ENCODE peak calls at places on chromosomes 6 and 20, in seven cellular contexts. Q, D, Y, W, M, U and N are unnamed samples.

GRCh38 chr20:12577213-12577612 is 431.6 kb upstream of the SPTLC3 start:
- DNase-seq in Y (no peak), U (no peak), D (no peak), W (no peak), M (no peak), Q (no peak), N (no peak)

GRCh38 chr6:35036828-35037095 is 104.4 kb downstream of the TCP11 start:
- DNase-seq in Q (no peak), M (no peak), Y (no peak), U (no peak), W (no peak), D (no peak), N (no peak)

GRCh38 chr6:161216616-161217205 is 57.1 kb downstream of the AGPAT4 start:
- DNase-seq in W (no peak), M (no peak), D (no peak), Y (no peak), U (no peak), Q (no peak), N (no peak)

GRCh38 chr6:83868639-83869038 is 9.2 kb downstream of the CYB5R4 start:
- DNase-seq in W (no peak), M (no peak), D (peak; percentile 77), Y (no peak), Q (no peak), U (peak; percentile 15), N (no peak)

GRCh38 chr6:71727632-71728294 is 158.6 kb upstream of the RIMS1 start:
- DNase-seq in M (no peak), Q (peak; percentile 29), Y (no peak), D (no peak), W (no peak), U (no peak), N (no peak)

GRCh38 chr20:17570347-17571152 is 675 bp downstream of the DSTN start:
- DNase-seq in W (peak; percentile 64), Y (peak; percentile 48), M (peak; percentile 64), Q (peak; percentile 79), D (peak; percentile 33), U (peak; percentile 67), N (peak; percentile 64)

GRCh38 chr6:4374231-4374630 is 238.9 kb upstream of the ECI2 start:
- DNase-seq in Q (no peak), M (no peak), Y (no peak), W (no peak), D (no peak), U (no peak), N (no peak)

GRCh38 chr6:3610896-3611295 is 140.6 kb downstream of the PXDC1 start:
- DNase-seq in D (no peak), M (no peak), Y (no peak), W (peak; percentile 23), Q (no peak), U (no peak), N (no peak)

GRCh38 chr20:50014570-50015562 is 32.1 kb downstream of the SNAI1 start:
- DNase-seq in M (no peak), W (no peak), Y (no peak), Q (peak; percentile 82), U (no peak), D (no peak), N (no peak)

GRCh38 chr6:40352006-40352405 is 235.2 kb downstream of the LRFN2 start:
- DNase-seq in W (no peak), D (no peak), U (peak; percentile 50), M (no peak), Y (no peak), Q (no peak), N (no peak)

GRCh38 chr6:39225946-39226437 is 3.3 kb downstream of the KCNK5 start:
- DNase-seq in W (no peak), M (no peak), D (no peak), Y (no peak), Q (no peak), U (no peak), N (no peak)

GRCh38 chr6:30884521-30885480 is 482 bp downstream of the DDR1 start:
- DNase-seq in Q (peak; percentile 80), D (peak; percentile 15), W (peak; percentile 65), U (peak; percentile 36), M (peak; percentile 44), Y (peak; percentile 64), N (peak; percentile 57)

GRCh38 chr20:46752639-46753235 is 43.3 kb downstream of the SLC2A10 start:
- DNase-seq in M (peak; percentile 65), W (peak; percentile 80), Y (peak; percentile 60), D (peak; percentile 62), U (peak; percentile 58), Q (peak; percentile 55), N (peak; percentile 86)

GRCh38 chr6:87730310-87730709 is 28.3 kb upstream of the AKIRIN2 start:
- DNase-seq in M (no peak), Q (no peak), W (no peak), U (no peak), Y (no peak), D (peak; percentile 63), N (no peak)

GRCh38 chr6:158125271-158125670 is 42.8 kb downstream of the SERAC1 start:
- DNase-seq in D (no peak), Y (no peak), W (no peak), U (no peak), Q (no peak), M (no peak), N (no peak)

GRCh38 chr6:32118782-32119628 is 9.0 kb downstream of the ATF6B start:
- DNase-seq in D (peak; percentile 85), U (peak; percentile 88), Q (peak; percentile 88), Y (peak; percentile 91), W (peak; percentile 88), M (peak; percentile 67), N (peak; percentile 86)

GRCh38 chr20:20552076-20552475 is 160.4 kb downstream of the RALGAPA2 start:
- DNase-seq in U (no peak), Q (no peak), D (no peak), Y (no peak), W (no peak), M (no peak), N (no peak)

GRCh38 chr6:101477436-101477835 is 83.9 kb downstream of the GRIK2 start:
- DNase-seq in D (no peak), U (no peak), M (no peak), Q (no peak), Y (no peak), W (no peak), N (no peak)

GRCh38 chr20:5041433-5041832 is 40.1 kb upstream of the SLC23A2 start:
- DNase-seq in U (peak; percentile 29), Q (peak; percentile 35), W (no peak), Y (peak; percentile 43), M (no peak), D (no peak), N (no peak)

GRCh38 chr20:38550274-38550673 is 30.7 kb upstream of the ADIG start:
- DNase-seq in M (no peak), U (no peak), Q (peak; percentile 39), D (no peak), W (no peak), Y (no peak), N (no peak)

GRCh38 chr20:9169409-9169808 is 100.5 kb downstream of the PLCB4 start:
- DNase-seq in D (no peak), Q (no peak), M (no peak), Y (no peak), W (no peak), U (no peak), N (no peak)

GRCh38 chr6:85747093-85747492 is 104.4 kb upstream of the SYNCRIP start:
- DNase-seq in W (no peak), Y (no peak), D (peak; percentile 50), M (no peak), Q (no peak), U (no peak), N (no peak)

GRCh38 chr6:158468666-158469065 is 91.2 kb upstream of the TMEM181 start:
- DNase-seq in Q (no peak), U (no peak), D (no peak), Y (no peak), M (no peak), W (no peak), N (no peak)

GRCh38 chr6:2551705-2552104 is 199.0 kb downstream of the MYLK4 start:
- DNase-seq in W (no peak), U (no peak), Y (no peak), Q (no peak), D (no peak), M (no peak), N (no peak)
- H3K79me1 ChIP-seq in W (no peaks in the 10 kb centered on the region), U (no peaks in the 10 kb centered on the region), Y (no peaks in the 10 kb centered on the region), Q (no peaks in the 10 kb centered on the region), D (no peaks in the 10 kb centered on the region), M (no peaks in the 10 kb centered on the region), N (no peaks in the 10 kb centered on the region)

DNA sequence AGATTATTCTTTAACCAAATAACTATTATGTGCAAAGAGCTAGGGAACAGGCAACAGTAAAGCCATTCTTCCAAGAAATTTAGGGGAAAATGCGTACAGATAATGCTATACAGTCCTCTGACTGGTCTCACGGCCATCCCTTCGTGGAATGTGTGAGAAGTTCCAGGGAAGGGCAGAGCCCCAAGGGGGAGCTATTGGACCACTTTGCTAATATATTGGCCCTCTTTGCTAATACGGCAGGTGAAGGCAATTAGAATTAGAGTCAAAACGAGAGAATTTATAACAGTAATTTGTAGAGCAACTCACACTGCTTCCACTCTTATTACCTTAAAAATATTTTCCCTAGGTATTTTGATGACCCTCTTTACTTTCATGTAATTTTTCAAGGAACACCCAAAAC is 140.4 kb downstream of the IMPG1 start:
- DNase-seq in M (peak; percentile 51), Q (peak; percentile 73), U (peak; percentile 18), Y (peak; percentile 61), D (peak; percentile 4), W (peak; percentile 77), N (peak; percentile 71)
- H2AK5ac ChIP-seq in M (no peak overlapping the region), Q (no peak overlapping the region), U (no peak overlapping the region), Y (no peak overlapping the region), D (no peak overlapping the region), W (no peak overlapping the region), N (no peak overlapping the region)

GRCh38 chr6:7283676-7284075 is 29.3 kb downstream of the SSR1 start:
- DNase-seq in W (no peak), Q (no peak), D (no peak), Y (no peak), M (no peak), U (no peak), N (no peak)

GRCh38 chr6:7285416-7285815 is 27.6 kb downstream of the SSR1 start:
- DNase-seq in D (no peak), Y (no peak), U (no peak), M (no peak), W (no peak), Q (no peak), N (no peak)

DNA sequence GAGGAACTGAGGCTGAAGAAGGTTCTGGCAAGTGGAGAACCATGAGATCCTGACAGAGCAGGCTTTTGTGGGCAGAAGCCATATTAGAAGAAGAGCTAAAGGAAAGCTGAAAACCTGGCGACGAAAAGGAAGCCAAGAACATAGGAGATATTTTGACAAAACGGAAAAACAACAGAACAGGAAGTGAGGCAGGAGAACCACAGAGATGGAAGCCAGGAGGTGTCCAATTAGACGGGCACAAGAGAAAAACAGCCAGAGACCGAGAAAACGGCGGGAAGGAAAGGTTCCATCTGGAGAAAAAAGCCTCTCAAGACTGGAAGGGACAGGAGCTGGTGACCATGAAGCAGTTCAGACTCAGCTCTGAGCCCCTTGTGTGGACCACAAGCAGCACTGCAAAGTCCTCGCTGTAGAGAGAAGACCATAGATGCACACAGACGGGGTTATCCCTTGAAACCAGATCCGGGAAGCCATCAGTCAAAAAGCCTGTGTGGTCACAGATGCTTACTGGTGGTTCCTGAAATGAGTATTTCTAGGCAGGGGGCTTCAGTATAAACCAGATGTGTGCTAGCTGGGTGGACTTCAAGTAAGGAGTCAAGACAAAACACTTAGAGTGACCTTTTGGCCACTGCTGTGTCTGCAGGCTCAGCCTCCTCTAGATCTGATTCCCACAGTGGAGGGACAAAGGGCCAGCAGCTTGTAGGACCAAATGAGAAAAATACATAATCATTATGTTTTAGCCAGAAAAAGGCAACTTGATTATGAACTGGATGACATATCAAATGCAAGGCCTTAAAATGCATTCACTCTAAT is 30.7 kb downstream of the SSR1 start:
- DNase-seq in M (no peak), Q (no peak), W (no peak), Y (no peak), D (no peak), U (no peak), N (no peak)
- H3K79me1 ChIP-seq in M (no peaks in the 10 kb centered on the region), Q (no peaks in the 10 kb centered on the region), W (no peaks in the 10 kb centered on the region), Y (no peaks in the 10 kb centered on the region), D (no peaks in the 10 kb centered on the region), U (no peaks in the 10 kb centered on the region), N (no peaks in the 10 kb centered on the region)

GRCh38 chr20:45254867-45255266 is 503 bp upstream of the SLPI start:
- DNase-seq in W (no peak), M (no peak), Q (no peak), U (peak; percentile 32), D (peak; percentile 9), Y (no peak), N (peak; percentile 69)
- H2AK5ac ChIP-seq in W (no peak overlapping the region), M (no peak overlapping the region), Q (no peak overlapping the region), U (no peak overlapping the region), D (no peak overlapping the region), Y (no peak overlapping the region), N (no peak overlapping the region)